ENCODE peak calls at places on chromosomes 1 and 21, in six cellular contexts. M is MM.1S, C is HFF-Myc, F is fibroblast of the aortic adventitia, N is coronary artery, Z is cardiac muscle cell. J is an unnamed sample.

GRCh38 chr1:78351551-78352216 is 139.1 kb upstream of the PTGFR start:
- DNase-seq in F (no peak), N (no peak), Z (no peak), M (no peak), C (no peak), J (no peak)

GRCh38 chr1:92515796-92516201 is 29.1 kb upstream of the GFI1 start:
- DNase-seq in N (no peak), F (peak; percentile 14), C (no peak), Z (no peak), M (no peak), J (no peak)

GRCh38 chr1:16163882-16164820 is 8.3 kb upstream of the EPHA2 start:
- DNase-seq in N (no peak), Z (no peak), M (no peak), C (peak; percentile 87), F (peak; percentile 93), J (no peak)

GRCh38 chr21:22885614-22886013 is 1887.4 kb downstream of the NCAM2 start:
- DNase-seq in Z (no peak), C (no peak), N (no peak), M (no peak), F (no peak), J (no peak)

GRCh38 chr1:210262897-210263272 is 30.3 kb downstream of the SERTAD4 start:
- DNase-seq in N (peak; percentile 76), M (no peak), C (no peak), F (peak; percentile 93), Z (no peak), J (no peak)

GRCh38 chr21:38714998-38715397 is 90.7 kb upstream of the ETS2 start:
- DNase-seq in Z (no peak), C (no peak), F (no peak), N (no peak), M (no peak), J (no peak)

GRCh38 chr1:202018226-202018475 is 7.8 kb downstream of the ELF3 start:
- DNase-seq in C (no peak), N (no peak), M (no peak), F (no peak), Z (no peak), J (no peak)

GRCh38 chr1:26784023-26784871 is 3.5 kb upstream of the PIGV start:
- DNase-seq in Z (peak; percentile 90), C (no peak), M (peak; percentile 49), F (peak; percentile 85), N (no peak), J (no peak)

GRCh38 chr1:167499106-167499505 is 19.2 kb downstream of the CD247 start:
- DNase-seq in M (peak; percentile 30), N (no peak), Z (no peak), C (no peak), F (no peak), J (no peak)

GRCh38 chr1:87334351-87335174 is 5.9 kb downstream of the LMO4 start:
- DNase-seq in N (no peak), F (peak; percentile 26), Z (peak; percentile 60), M (peak; percentile 64), C (no peak), J (no peak)

GRCh38 chr1:179120736-179121135 is 38.9 kb downstream of the TOR3A start:
- DNase-seq in M (no peak), Z (no peak), N (no peak), C (no peak), F (no peak), J (no peak)

GRCh38 chr21:34700605-34701004 is 31.8 kb downstream of the CLIC6 start:
- DNase-seq in C (no peak), Z (no peak), F (no peak), N (peak; percentile 56), M (no peak), J (no peak)

GRCh38 chr1:205714190-205714905 is 34.0 kb upstream of the SLC45A3 start:
- DNase-seq in N (no peak), Z (no peak), C (peak; percentile 14), M (no peak), F (peak; percentile 12), J (no peak)

GRCh38 chr1:10635385-10635896 is 160.7 kb downstream of the PEX14 start:
- DNase-seq in C (no peak), Z (no peak), N (no peak), M (no peak), F (peak; percentile 4), J (no peak)

GRCh38 chr1:78627321-78627720 is 7.1 kb downstream of the IFI44L start:
- DNase-seq in C (no peak), Z (no peak), F (no peak), N (no peak), M (no peak), J (no peak)

GRCh38 chr1:13661539-13661938 is 38.4 kb upstream of the PRDM2 start:
- DNase-seq in N (no peak), Z (no peak), M (no peak), F (peak; percentile 59), C (no peak), J (no peak)

GRCh38 chr1:151832318-151832984 is 849 bp upstream of the RORC start:
- DNase-seq in M (no peak), Z (no peak), N (no peak), F (peak; percentile 47), C (no peak), J (no peak)

GRCh38 chr1:157104598-157105293 is 5.1 kb upstream of the ETV3L start:
- DNase-seq in N (no peak), Z (no peak), C (no peak), M (no peak), F (peak; percentile 12), J (no peak)

GRCh38 chr1:10733967-10734366 is 62.5 kb downstream of the CASZ1 start:
- DNase-seq in F (no peak), M (no peak), C (no peak), Z (peak; percentile 55), N (no peak), J (no peak)

GRCh38 chr1:229164836-229165285 is 106.0 kb upstream of the RAB4A start:
- DNase-seq in N (no peak), F (no peak), C (no peak), M (no peak), Z (no peak), J (no peak)

GRCh38 chr1:39671793-39672550 is at the start of gene NT5C1A:
- DNase-seq in N (no peak), M (peak; percentile 41), Z (peak; percentile 52), C (no peak), F (no peak), J (peak; percentile 63)

GRCh38 chr1:12040457-12041051 is 21.3 kb downstream of the MIIP start:
- DNase-seq in N (no peak), F (peak; percentile 95), Z (no peak), C (peak; percentile 65), M (peak; percentile 42), J (no peak)

GRCh38 chr1:85296980-85297379 is 20.5 kb upstream of the BCL10 start:
- DNase-seq in Z (no peak), M (no peak), N (no peak), C (no peak), F (no peak), J (no peak)

GRCh38 chr1:17211377-17211776 is 6.4 kb downstream of the PADI1 start:
- DNase-seq in N (no peak), C (no peak), Z (no peak), M (no peak), F (no peak), J (no peak)

GRCh38 chr1:200767326-200767725 is 28.6 kb downstream of the CAMSAP2 start:
- DNase-seq in N (no peak), Z (no peak), C (no peak), M (no peak), F (peak; percentile 79), J (no peak)

GRCh38 chr1:74733616-74734484 is 898 bp downstream of the TYW3 start:
- DNase-seq in F (peak; percentile 82), M (peak; percentile 89), C (peak; percentile 75), N (no peak), Z (peak; percentile 78), J (no peak)

GRCh38 chr1:24935615-24936484 is 5.8 kb upstream of the RUNX3 start:
- DNase-seq in M (no peak), C (no peak), F (no peak), Z (no peak), N (no peak), J (no peak)

GRCh38 chr1:95453053-95453452 is 219.0 kb downstream of the RWDD3 start:
- DNase-seq in N (no peak), C (no peak), F (no peak), Z (no peak), M (no peak), J (no peak)

GRCh38 chr1:95451904-95452303 is 217.9 kb downstream of the RWDD3 start:
- DNase-seq in M (no peak), F (no peak), Z (peak; percentile 33), N (no peak), C (no peak), J (no peak)

GRCh38 chr1:95451054-95451453 is 217.0 kb downstream of the RWDD3 start:
- DNase-seq in Z (no peak), M (no peak), N (no peak), C (no peak), F (no peak), J (no peak)
- TF ChIP-seq CTCF in Z (no peak), M (no peak), N (no peak), C (no peak), F (no peak), J (no peak)

DNA sequence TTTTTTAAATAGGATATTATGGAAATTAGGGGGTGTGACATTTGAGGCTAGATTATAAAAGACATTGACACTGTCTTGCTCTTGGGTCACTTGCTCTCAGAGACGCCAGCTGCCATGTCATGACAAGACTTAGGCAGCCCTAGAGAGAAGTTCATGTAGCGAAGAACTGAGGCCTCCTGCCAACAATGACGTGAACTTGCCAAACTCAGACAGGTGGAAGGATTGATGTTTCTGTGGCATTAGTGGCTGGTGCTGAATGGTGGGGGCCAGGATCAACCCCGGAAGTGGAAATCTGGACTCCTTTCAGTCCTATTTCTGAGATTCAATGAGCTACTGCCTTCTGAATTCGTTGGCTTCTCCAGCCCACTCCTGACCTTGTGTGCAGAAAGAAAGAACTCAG is 14.7 kb downstream of the NCF2 start:
- DNase-seq in C (no peak), Z (no peak), N (no peak), F (no peak), M (no peak), J (no peak)
- TF ChIP-seq CTCF in C (no peak), Z (no peak), N (no peak), F (no peak), M (no peak), J (no peak)

GRCh38 chr1:21510885-21511578 is 1.8 kb downstream of the ALPL start:
- DNase-seq in F (peak; percentile 28), Z (no peak), M (no peak), C (no peak), N (no peak), J (no peak)
- TF ChIP-seq CTCF in F (no peak), Z (peak; percentile 3), M (no peak), C (no peak), N (no peak), J (peak; percentile 17)

GRCh38 chr1:154774175-154774855 is 95.8 kb downstream of the KCNN3 start:
- DNase-seq in Z (no peak), F (no peak), C (no peak), M (no peak), N (no peak), J (no peak)

GRCh38 chr1:154773551-154773950 is 96.5 kb downstream of the KCNN3 start:
- DNase-seq in C (no peak), M (no peak), N (no peak), Z (no peak), F (no peak), J (no peak)

GRCh38 chr1:154770897-154771594 is 99.0 kb downstream of the KCNN3 start:
- DNase-seq in N (no peak), C (no peak), M (no peak), F (no peak), Z (no peak), J (peak; percentile 11)

GRCh38 chr1:154772056-154772455 is 98.0 kb downstream of the KCNN3 start:
- DNase-seq in C (no peak), F (no peak), N (no peak), M (no peak), Z (no peak), J (peak; percentile 93)

GRCh38 chr1:154772611-154773515 is 97.2 kb downstream of the KCNN3 start:
- DNase-seq in C (no peak), Z (no peak), N (no peak), F (no peak), M (no peak), J (no peak)
- TF ChIP-seq CTCF in C (no peak), Z (no peak), N (no peak), F (no peak), M (peak; percentile 18), J (no peak)

J was measured in chondrocyte.